ENCODE peak calls at places on chromosomes 2 and 18, in nine cellular contexts. X is aorta; R is CD4-positive, CD25-positive, alpha-beta regulatory T cell; Z is breast epithelium; S is effector memory CD8-positive, alpha-beta T cell; D is neuronal stem cell; H is naive thymus-derived CD8-positive, alpha-beta T cell; V is osteocyte; I is CD8-positive, alpha-beta T cell. L is an unnamed sample.

GRCh38 chr2:10584242-10584753 is 105.5 kb downstream of the NOL10 start:
- DNase-seq in H (no peak), Z (no peak), V (no peak), X (no peak), S (no peak), I (no peak), D (no peak), R (no peak), L (no peak)

GRCh38 chr18:75041586-75041985 is 167.4 kb downstream of the PTGR3 start:
- DNase-seq in S (no peak), R (peak; percentile 15), V (no peak), X (no peak), I (no peak), Z (no peak), D (no peak), H (no peak), L (no peak)

GRCh38 chr18:12768622-12769021 is 65.8 kb downstream of the PSMG2 start:
- DNase-seq in X (no peak), I (no peak), V (no peak), Z (no peak), R (no peak), S (no peak), D (no peak), H (no peak), L (no peak)

GRCh38 chr2:128724994-128725393 is 406.3 kb upstream of the HS6ST1 start:
- DNase-seq in D (no peak), S (no peak), X (no peak), H (no peak), R (no peak), Z (no peak), I (no peak), V (peak; percentile 63), L (no peak)

GRCh38 chr2:119525574-119525973 is 1.3 kb upstream of the SCTR start:
- DNase-seq in R (no peak), D (no peak), I (no peak), V (no peak), S (no peak), H (no peak), X (no peak), Z (no peak), L (no peak)

GRCh38 chr2:47264183-47264582 is 109.1 kb upstream of the STPG4 start:
- DNase-seq in I (no peak), X (no peak), H (no peak), V (no peak), Z (no peak), S (no peak), D (no peak), R (no peak), L (no peak)

GRCh38 chr2:215465246-215465645 is 29.4 kb upstream of the FN1 start:
- DNase-seq in S (no peak), R (no peak), X (no peak), H (no peak), V (no peak), I (no peak), D (no peak), Z (no peak), L (no peak)

GRCh38 chr18:48990497-48991298 is 39.9 kb upstream of the SMAD7 start:
- DNase-seq in V (no peak), I (no peak), X (peak; percentile 76), H (no peak), S (no peak), R (no peak), Z (no peak), D (no peak), L (peak; percentile 54)

GRCh38 chr2:199395311-199395710 is 62.4 kb downstream of the SATB2 start:
- DNase-seq in S (no peak), D (no peak), H (no peak), I (no peak), Z (no peak), R (no peak), X (no peak), V (no peak), L (no peak)

GRCh38 chr2:111173338-111173737 is 52.6 kb downstream of the BCL2L11 start:
- DNase-seq in R (no peak), I (no peak), H (no peak), Z (no peak), D (no peak), S (no peak), X (no peak), V (peak; percentile 78), L (no peak)

GRCh38 chr2:9207641-9208301 is 1.2 kb downstream of the ASAP2 start:
- DNase-seq in S (no peak), X (no peak), I (no peak), H (no peak), V (peak; percentile 57), Z (no peak), R (peak; percentile 20), D (no peak), L (no peak)

GRCh38 chr2:35915261-35915660 is 440.3 kb upstream of the CRIM1 start:
- DNase-seq in H (no peak), Z (no peak), V (no peak), D (no peak), R (no peak), S (no peak), I (no peak), X (no peak), L (no peak)

GRCh38 chr2:216774620-216775019 is 79.3 kb upstream of the IGFBP5 start:
- DNase-seq in S (no peak), V (no peak), Z (no peak), H (no peak), D (no peak), R (no peak), X (peak; percentile 87), I (no peak), L (peak; percentile 82)

GRCh38 chr2:129936334-129936934 is 43.0 kb upstream of the RAB6C start:
- DNase-seq in V (no peak), H (no peak), S (peak; percentile 36), I (no peak), D (no peak), R (peak; percentile 55), Z (no peak), X (no peak), L (no peak)